ENCODE peak calls at places on chromosomes 7 and 10, in six cellular contexts. L is AG10803; U is activated naive CD4-positive, alpha-beta T cell treated with Interleukin-2 at 50 U/mL for 16 hours; V is effector memory CD8-positive, alpha-beta T cell; E is NCI-H82; R is DMS 273 treated with DMSO at 0.1 percent for 48 hours. X is an unnamed sample.

GRCh38 chr7:80785961-80786360 is 132.9 kb downstream of the SEMA3C start:
- DNase-seq in L (peak; percentile 94), U (no peak), V (no peak), E (no peak), R (no peak), X (peak; percentile 41)

GRCh38 chr7:74252893-74253292 is 1.3 kb downstream of the RFC2 start:
- DNase-seq in L (no peak), U (no peak), V (no peak), E (no peak), R (no peak), X (no peak)

GRCh38 chr7:10412426-10413019 is 561.1 kb upstream of the PHF14 start:
- DNase-seq in L (peak; percentile 4), U (no peak), V (no peak), E (peak; percentile 70), R (peak; percentile 7), X (peak; percentile 76)

GRCh38 chr10:34305189-34305588 is 509.9 kb downstream of the PARD3 start:
- DNase-seq in L (no peak), U (no peak), V (no peak), E (peak; percentile 65), R (no peak), X (peak; percentile 36)

GRCh38 chr10:125700355-125700911 is 17.5 kb upstream of the TEX36 start:
- DNase-seq in L (peak; percentile 49), U (no peak), V (no peak), E (no peak), R (no peak), X (no peak)

GRCh38 chr7:129789652-129790051 is 163.1 kb downstream of the UBE2H start:
- DNase-seq in L (no peak), U (no peak), V (no peak), E (peak; percentile 70), R (peak; percentile 85), X (no peak)

GRCh38 chr10:82982110-82982608 is 1107.2 kb downstream of the NRG3 start:
- DNase-seq in L (peak; percentile 94), U (no peak), V (no peak), E (no peak), R (no peak), X (peak; percentile 36)

GRCh38 chr7:6558837-6559236 is 7.6 kb upstream of the GRID2IP start:
- DNase-seq in L (peak; percentile 54), U (no peak), V (peak; percentile 16), E (peak; percentile 81), R (peak; percentile 68), X (peak; percentile 82)

GRCh38 chr7:14321947-14322346 is 332.5 kb upstream of the ETV1 start:
- DNase-seq in L (no peak), U (no peak), V (no peak), E (no peak), R (peak; percentile 29), X (peak; percentile 51)

GRCh38 chr10:110285501-110285900 is 19.2 kb downstream of the SMNDC1 start:
- DNase-seq in L (no peak), U (no peak), V (no peak), E (peak; percentile 55), R (no peak), X (no peak)

GRCh38 chr10:100109670-100110069 is 28.0 kb upstream of the CPN1 start:
- DNase-seq in L (no peak), U (no peak), V (no peak), E (peak; percentile 76), R (no peak), X (no peak)

GRCh38 chr10:63352976-63353375 is 112.8 kb downstream of the JMJD1C start:
- DNase-seq in L (no peak), U (no peak), V (no peak), E (no peak), R (no peak), X (no peak)

GRCh38 chr10:44859546-44860285 is 51.4 kb upstream of the TMEM72 start:
- DNase-seq in L (no peak), U (no peak), V (no peak), E (no peak), R (no peak), X (no peak)

GRCh38 chr7:13908667-13909382 is 80.6 kb downstream of the ETV1 start:
- DNase-seq in L (no peak), U (no peak), V (peak; percentile 14), E (peak; percentile 17), R (no peak), X (no peak)

GRCh38 chr7:158975526-158976467 is 119.4 kb downstream of the DYNC2I1 start:
- DNase-seq in L (no peak), U (peak; percentile 22), V (no peak), E (peak; percentile 54), R (no peak), X (peak; percentile 80)

GRCh38 chr10:6973904-6974303 is 393.8 kb upstream of the PRKCQ start:
- DNase-seq in L (no peak), U (no peak), V (peak; percentile 28), E (no peak), R (no peak), X (no peak)

GRCh38 chr10:33150904-33151303 is 183.6 kb downstream of the NRP1 start:
- DNase-seq in L (no peak), U (no peak), V (no peak), E (no peak), R (no peak), X (no peak)

GRCh38 chr7:146090023-146090645 is 26.5 kb upstream of the CNTNAP2 start:
- DNase-seq in L (no peak), U (no peak), V (no peak), E (peak; percentile 78), R (no peak), X (peak; percentile 2)

GRCh38 chr10:106577266-106577665 is 587.2 kb downstream of the SORCS1 start:
- DNase-seq in L (no peak), U (no peak), V (no peak), E (no peak), R (no peak), X (no peak)

GRCh38 chr7:122987463-122987862 is 8.0 kb downstream of the TAS2R16 start:
- DNase-seq in L (no peak), U (no peak), V (no peak), E (no peak), R (no peak), X (no peak)

GRCh38 chr7:153530441-153530840 is 521.8 kb upstream of the DPP6 start:
- DNase-seq in L (no peak), U (no peak), V (no peak), E (no peak), R (no peak), X (no peak)

GRCh38 chr7:280461-280860 is 9.5 kb upstream of the FOXL3 start:
- DNase-seq in L (no peak), U (no peak), V (no peak), E (no peak), R (no peak), X (no peak)

GRCh38 chr10:114276671-114277070 is 37.6 kb downstream of the VWA2 start:
- DNase-seq in L (no peak), U (no peak), V (no peak), E (no peak), R (no peak), X (no peak)

GRCh38 chr7:137898839-137899681 is 52.3 kb upstream of the DGKI start:
- DNase-seq in L (peak; percentile 65), U (peak; percentile 79), V (peak; percentile 68), E (peak; percentile 87), R (no peak), X (peak; percentile 86)

GRCh38 chr7:114708646-114709045 is 213.2 kb upstream of the MDFIC start:
- DNase-seq in L (no peak), U (no peak), V (no peak), E (no peak), R (no peak), X (no peak)

GRCh38 chr7:768881-769504 is 41.9 kb upstream of the PRKAR1B start:
- DNase-seq in L (no peak), U (no peak), V (no peak), E (peak; percentile 17), R (peak; percentile 55), X (peak; percentile 16)

GRCh38 chr10:44397476-44398225 is 12.8 kb upstream of the CXCL12 start:
- DNase-seq in L (no peak), U (no peak), V (no peak), E (no peak), R (no peak), X (no peak)

GRCh38 chr7:131745645-131746248 is 189.3 kb upstream of the PODXL start:
- DNase-seq in L (peak; percentile 46), U (no peak), V (no peak), E (no peak), R (no peak), X (peak; percentile 69)

GRCh38 chr10:77264527-77264926 is 373.1 kb downstream of the KCNMA1 start:
- DNase-seq in L (no peak), U (no peak), V (no peak), E (no peak), R (no peak), X (no peak)

GRCh38 chr7:158655931-158656441 is 48.6 kb downstream of the NCAPG2 start:
- DNase-seq in L (no peak), U (peak; percentile 68), V (no peak), E (no peak), R (no peak), X (no peak)

GRCh38 chr7:32680259-32681173 is 185.2 kb downstream of the AVL9 start:
- DNase-seq in L (peak; percentile 70), U (no peak), V (no peak), E (no peak), R (no peak), X (no peak)

GRCh38 chr7:107900496-107900895 is 9.5 kb downstream of the DLD start:
- DNase-seq in L (no peak), U (no peak), V (no peak), E (no peak), R (no peak), X (no peak)

GRCh38 chr10:51675088-51675487 is 24.3 kb downstream of the CSTF2T start:
- DNase-seq in L (peak; percentile 48), U (no peak), V (no peak), E (no peak), R (no peak), X (no peak)

X was measured in myocyte.